ENCODE peak calls at places on chromosomes 7 and 10, in seven cellular contexts. One of them, this sample, is unnamed.

GRCh38 chr10:89207181-89207800 is at the start of gene CH25H:
- DNase-seq in BJ: no peak
- DNase-seq in mucosa of descending colon: peak; percentile 77
- DNase-seq in fibroblast of lung: peak; percentile 78
- DNase-seq in kidney: peak; percentile 94
- DNase-seq in HFF-Myc: no peak
- DNase-seq in IMR-90: peak; percentile 74
- DNase-seq in this sample: peak; percentile 57

GRCh38 chr7:102944241-102944640 is 31.4 kb downstream of the LRRC17 start:
- DNase-seq in HFF-Myc: no peak
- DNase-seq in BJ: no peak
- DNase-seq in kidney: no peak
- DNase-seq in mucosa of descending colon: no peak
- DNase-seq in IMR-90: no peak
- DNase-seq in fibroblast of lung: peak; percentile 45
- DNase-seq in this sample: no peak

GRCh38 chr10:84075226-84076046 is 63.9 kb upstream of the GHITM start:
- DNase-seq in mucosa of descending colon: no peak
- DNase-seq in IMR-90: no peak
- DNase-seq in BJ: no peak
- DNase-seq in kidney: no peak
- DNase-seq in HFF-Myc: peak; percentile 6
- DNase-seq in fibroblast of lung: no peak
- DNase-seq in this sample: no peak

GRCh38 chr10:121942749-121943148 is 14.9 kb upstream of the ATE1 start:
- DNase-seq in fibroblast of lung: peak; percentile 91
- DNase-seq in IMR-90: peak; percentile 94
- DNase-seq in HFF-Myc: peak; percentile 53
- DNase-seq in BJ: peak; percentile 69
- DNase-seq in mucosa of descending colon: no peak
- DNase-seq in kidney: no peak
- DNase-seq in this sample: peak; percentile 89

GRCh38 chr7:75734586-75735047 is 4.1 kb downstream of the HIP1 start:
- DNase-seq in HFF-Myc: no peak
- DNase-seq in mucosa of descending colon: no peak
- DNase-seq in BJ: no peak
- DNase-seq in IMR-90: peak; percentile 79
- DNase-seq in kidney: no peak
- DNase-seq in fibroblast of lung: peak; percentile 73
- DNase-seq in this sample: no peak

GRCh38 chr7:96045181-96045580 is 272.8 kb downstream of the DYNC1I1 start:
- DNase-seq in BJ: no peak
- DNase-seq in mucosa of descending colon: no peak
- DNase-seq in IMR-90: no peak
- DNase-seq in kidney: no peak
- DNase-seq in fibroblast of lung: no peak
- DNase-seq in HFF-Myc: no peak
- DNase-seq in this sample: no peak

GRCh38 chr10:78338717-78339116 is 305.1 kb downstream of the RPS24 start:
- DNase-seq in kidney: no peak
- DNase-seq in IMR-90: no peak
- DNase-seq in HFF-Myc: no peak
- DNase-seq in fibroblast of lung: no peak
- DNase-seq in mucosa of descending colon: no peak
- DNase-seq in BJ: no peak
- DNase-seq in this sample: no peak

GRCh38 chr10:131079314-131079713 is 232.2 kb downstream of the TCERG1L start:
- DNase-seq in mucosa of descending colon: no peak
- DNase-seq in kidney: no peak
- DNase-seq in HFF-Myc: no peak
- DNase-seq in IMR-90: no peak
- DNase-seq in BJ: no peak
- DNase-seq in fibroblast of lung: no peak
- DNase-seq in this sample: no peak

GRCh38 chr10:20853276-20853675 is 43.8 kb downstream of the NEBL start:
- DNase-seq in kidney: no peak
- DNase-seq in mucosa of descending colon: no peak
- DNase-seq in HFF-Myc: no peak
- DNase-seq in fibroblast of lung: no peak
- DNase-seq in BJ: no peak
- DNase-seq in IMR-90: no peak
- DNase-seq in this sample: no peak

GRCh38 chr10:77943086-77943901 is 16.7 kb upstream of the DLG5 start:
- DNase-seq in mucosa of descending colon: no peak
- DNase-seq in BJ: peak; percentile 41
- DNase-seq in kidney: peak; percentile 79
- DNase-seq in IMR-90: peak; percentile 73
- DNase-seq in HFF-Myc: no peak
- DNase-seq in fibroblast of lung: peak; percentile 86
- DNase-seq in this sample: peak; percentile 56

GRCh38 chr7:50281680-50282445 is 22.7 kb upstream of the IKZF1 start:
- DNase-seq in fibroblast of lung: no peak
- DNase-seq in IMR-90: no peak
- DNase-seq in HFF-Myc: no peak
- DNase-seq in kidney: no peak
- DNase-seq in mucosa of descending colon: no peak
- DNase-seq in BJ: no peak
- DNase-seq in this sample: no peak

GRCh38 chr7:6616854-6617643 is 1.6 kb downstream of the ZNF853 start:
- DNase-seq in IMR-90: no peak
- DNase-seq in kidney: no peak
- DNase-seq in fibroblast of lung: no peak
- DNase-seq in HFF-Myc: no peak
- DNase-seq in mucosa of descending colon: no peak
- DNase-seq in BJ: no peak
- DNase-seq in this sample: no peak

GRCh38 chr10:125103466-125104377 is 56.6 kb downstream of the CTBP2 start:
- DNase-seq in HFF-Myc: no peak
- DNase-seq in fibroblast of lung: no peak
- DNase-seq in BJ: no peak
- DNase-seq in mucosa of descending colon: no peak
- DNase-seq in kidney: no peak
- DNase-seq in IMR-90: no peak
- DNase-seq in this sample: no peak

GRCh38 chr7:115299379-115300038 is 377.6 kb downstream of the MDFIC start:
- DNase-seq in HFF-Myc: no peak
- DNase-seq in fibroblast of lung: peak; percentile 6
- DNase-seq in kidney: no peak
- DNase-seq in BJ: no peak
- DNase-seq in mucosa of descending colon: no peak
- DNase-seq in IMR-90: no peak
- DNase-seq in this sample: no peak

GRCh38 chr10:72954596-72955569 is at the start of gene PLA2G12B:
- DNase-seq in IMR-90: no peak
- DNase-seq in HFF-Myc: no peak
- DNase-seq in fibroblast of lung: no peak
- DNase-seq in mucosa of descending colon: peak; percentile 67
- DNase-seq in kidney: no peak
- DNase-seq in BJ: no peak
- DNase-seq in this sample: no peak

GRCh38 chr10:94238006-94238617 is 124.6 kb downstream of the NOC3L start:
- DNase-seq in IMR-90: no peak
- DNase-seq in HFF-Myc: no peak
- DNase-seq in mucosa of descending colon: no peak
- DNase-seq in fibroblast of lung: no peak
- DNase-seq in kidney: no peak
- DNase-seq in BJ: no peak
- DNase-seq in this sample: no peak

GRCh38 chr10:127027786-127028185 is 122.6 kb downstream of the DOCK1 start:
- DNase-seq in fibroblast of lung: no peak
- DNase-seq in BJ: no peak
- DNase-seq in HFF-Myc: no peak
- DNase-seq in kidney: no peak
- DNase-seq in IMR-90: no peak
- DNase-seq in mucosa of descending colon: no peak
- DNase-seq in this sample: no peak

GRCh38 chr10:22086730-22087364 is 83.3 kb upstream of the DNAJC1 start:
- DNase-seq in HFF-Myc: peak; percentile 56
- DNase-seq in fibroblast of lung: peak; percentile 50
- DNase-seq in IMR-90: peak; percentile 54
- DNase-seq in kidney: peak; percentile 93
- DNase-seq in BJ: peak; percentile 28
- DNase-seq in mucosa of descending colon: peak; percentile 66
- DNase-seq in this sample: peak; percentile 66

GRCh38 chr10:26557641-26558014 is 119.5 kb downstream of the APBB1IP start:
- DNase-seq in HFF-Myc: no peak
- DNase-seq in IMR-90: no peak
- DNase-seq in kidney: no peak
- DNase-seq in fibroblast of lung: peak; percentile 69
- DNase-seq in BJ: no peak
- DNase-seq in mucosa of descending colon: no peak
- DNase-seq in this sample: no peak

GRCh38 chr7:122027058-122027457 is 117.0 kb downstream of the AASS start:
- DNase-seq in mucosa of descending colon: no peak
- DNase-seq in kidney: no peak
- DNase-seq in HFF-Myc: no peak
- DNase-seq in IMR-90: no peak
- DNase-seq in fibroblast of lung: no peak
- DNase-seq in BJ: no peak
- DNase-seq in this sample: no peak

GRCh38 chr7:83509255-83510021 is 139.5 kb downstream of the SEMA3E start:
- DNase-seq in kidney: no peak
- DNase-seq in mucosa of descending colon: no peak
- DNase-seq in BJ: no peak
- DNase-seq in HFF-Myc: no peak
- DNase-seq in IMR-90: no peak
- DNase-seq in fibroblast of lung: no peak
- DNase-seq in this sample: no peak

GRCh38 chr7:92623544-92623943 is 33.4 kb upstream of the FAM133B start:
- DNase-seq in HFF-Myc: no peak
- DNase-seq in BJ: no peak
- DNase-seq in mucosa of descending colon: no peak
- DNase-seq in fibroblast of lung: no peak
- DNase-seq in kidney: no peak
- DNase-seq in IMR-90: no peak
- DNase-seq in this sample: no peak

GRCh38 chr7:89477991-89478390 is 676.3 kb upstream of the STEAP1 start:
- DNase-seq in IMR-90: no peak
- DNase-seq in HFF-Myc: no peak
- DNase-seq in BJ: no peak
- DNase-seq in mucosa of descending colon: no peak
- DNase-seq in fibroblast of lung: no peak
- DNase-seq in kidney: no peak
- DNase-seq in this sample: no peak

GRCh38 chr7:77651544-77652162 is 44.6 kb upstream of the RSBN1L start:
- DNase-seq in kidney: no peak
- DNase-seq in HFF-Myc: no peak
- DNase-seq in BJ: no peak
- DNase-seq in IMR-90: peak; percentile 47
- DNase-seq in fibroblast of lung: peak; percentile 13
- DNase-seq in mucosa of descending colon: peak; percentile 76
- DNase-seq in this sample: peak; percentile 18
- TF ChIP-seq CTCF in kidney: peak; percentile 50
- TF ChIP-seq CTCF in HFF-Myc: peak; percentile 59
- TF ChIP-seq CTCF in BJ: peak; percentile 72
- TF ChIP-seq CTCF in IMR-90: peak; percentile 65
- TF ChIP-seq CTCF in fibroblast of lung: peak; percentile 76
- TF ChIP-seq CTCF in mucosa of descending colon: peak; percentile 46
- TF ChIP-seq CTCF in this sample: peak; percentile 71

GRCh38 chr10:113047151-113047550 is 97.1 kb downstream of the TCF7L2 start:
- DNase-seq in mucosa of descending colon: no peak
- DNase-seq in fibroblast of lung: no peak
- DNase-seq in IMR-90: no peak
- DNase-seq in HFF-Myc: no peak
- DNase-seq in kidney: no peak
- DNase-seq in BJ: no peak
- DNase-seq in this sample: no peak

GRCh38 chr10:113047963-113048781 is 98.1 kb downstream of the TCF7L2 start:
- DNase-seq in HFF-Myc: no peak
- DNase-seq in BJ: no peak
- DNase-seq in fibroblast of lung: peak; percentile 74
- DNase-seq in kidney: no peak
- DNase-seq in mucosa of descending colon: no peak
- DNase-seq in IMR-90: no peak
- DNase-seq in this sample: peak; percentile 56

GRCh38 chr10:113049881-113050280 is 99.8 kb downstream of the TCF7L2 start:
- DNase-seq in fibroblast of lung: no peak
- DNase-seq in BJ: no peak
- DNase-seq in mucosa of descending colon: no peak
- DNase-seq in kidney: no peak
- DNase-seq in HFF-Myc: no peak
- DNase-seq in IMR-90: no peak
- DNase-seq in this sample: no peak

GRCh38 chr10:113045155-113046055 is 95.4 kb downstream of the TCF7L2 start:
- DNase-seq in BJ: peak; percentile 80
- DNase-seq in IMR-90: peak; percentile 93
- DNase-seq in fibroblast of lung: peak; percentile 94
- DNase-seq in mucosa of descending colon: no peak
- DNase-seq in kidney: no peak
- DNase-seq in HFF-Myc: no peak
- DNase-seq in this sample: peak; percentile 79

DNA sequence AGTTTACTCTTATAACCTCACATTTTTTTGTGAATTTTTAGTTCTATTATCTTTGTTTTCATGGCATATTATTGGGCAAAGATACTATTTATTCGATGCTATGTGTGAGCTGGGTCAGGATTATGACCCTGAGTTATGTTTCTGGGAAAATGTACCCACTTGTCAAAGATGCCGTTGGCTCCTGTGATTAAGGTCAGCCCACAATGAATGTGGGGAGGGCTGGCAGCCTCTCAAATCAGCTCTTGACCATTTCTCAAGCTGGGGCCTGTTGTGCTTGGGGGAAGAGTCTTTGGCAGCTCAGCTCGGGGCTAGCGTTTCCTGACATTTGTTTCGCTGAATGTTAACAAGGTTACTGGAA is 97.5 kb downstream of the TCF7L2 start:
- DNase-seq in BJ: no peak
- DNase-seq in IMR-90: no peak
- DNase-seq in kidney: peak; percentile 77
- DNase-seq in HFF-Myc: no peak
- DNase-seq in fibroblast of lung: peak; percentile 81
- DNase-seq in mucosa of descending colon: no peak
- DNase-seq in this sample: peak; percentile 70
- H3K4me3 ChIP-seq in BJ: no peak overlapping the region
- H3K4me3 ChIP-seq in IMR-90: no peak overlapping the region
- H3K4me3 ChIP-seq in kidney: no peak overlapping the region
- H3K4me3 ChIP-seq in HFF-Myc: no peak overlapping the region
- H3K4me3 ChIP-seq in fibroblast of lung: no peak overlapping the region
- H3K4me3 ChIP-seq in mucosa of descending colon: no peak overlapping the region
- H3K4me3 ChIP-seq in this sample: no peak overlapping the region

GRCh38 chr7:22586806-22587180 is 86.8 kb upstream of the STEAP1B start:
- DNase-seq in HFF-Myc: no peak
- DNase-seq in IMR-90: peak; percentile 66
- DNase-seq in mucosa of descending colon: no peak
- DNase-seq in kidney: no peak
- DNase-seq in BJ: no peak
- DNase-seq in fibroblast of lung: peak; percentile 68
- DNase-seq in this sample: no peak
- TF ChIP-seq CTCF in HFF-Myc: peak; percentile 62
- TF ChIP-seq CTCF in IMR-90: peak; percentile 56
- TF ChIP-seq CTCF in mucosa of descending colon: no peak
- TF ChIP-seq CTCF in kidney: peak; percentile 22
- TF ChIP-seq CTCF in BJ: peak; percentile 63
- TF ChIP-seq CTCF in fibroblast of lung: peak; percentile 63
- TF ChIP-seq CTCF in this sample: peak; percentile 57

GRCh38 chr10:18113881-18114280 is 26.3 kb upstream of the CACNB2 start:
- DNase-seq in BJ: no peak
- DNase-seq in IMR-90: no peak
- DNase-seq in fibroblast of lung: peak; percentile 83
- DNase-seq in kidney: no peak
- DNase-seq in HFF-Myc: no peak
- DNase-seq in mucosa of descending colon: no peak
- DNase-seq in this sample: peak; percentile 48

GRCh38 chr10:18104223-18104872 is 35.9 kb upstream of the CACNB2 start:
- DNase-seq in fibroblast of lung: peak; percentile 21
- DNase-seq in HFF-Myc: peak; percentile 15
- DNase-seq in mucosa of descending colon: peak; percentile 87
- DNase-seq in BJ: no peak
- DNase-seq in kidney: no peak
- DNase-seq in IMR-90: peak; percentile 43
- DNase-seq in this sample: peak; percentile 11

GRCh38 chr10:18109471-18109870 is 30.8 kb upstream of the CACNB2 start:
- DNase-seq in IMR-90: no peak
- DNase-seq in BJ: no peak
- DNase-seq in fibroblast of lung: no peak
- DNase-seq in kidney: no peak
- DNase-seq in HFF-Myc: no peak
- DNase-seq in mucosa of descending colon: no peak
- DNase-seq in this sample: no peak
- H3K4me3 ChIP-seq in IMR-90: no peak overlapping the region
- H3K4me3 ChIP-seq in BJ: no peak overlapping the region
- H3K4me3 ChIP-seq in fibroblast of lung: no peak overlapping the region
- H3K4me3 ChIP-seq in kidney: no peak overlapping the region
- H3K4me3 ChIP-seq in HFF-Myc: no peak overlapping the region
- H3K4me3 ChIP-seq in mucosa of descending colon: no peak overlapping the region
- H3K4me3 ChIP-seq in this sample: no peak overlapping the region

This sample was measured in astrocyte of the cerebellum.